ENCODE peak calls at places on chromosomes 11 and 22, in five cellular contexts. O is mammary epithelial cell, N is cardiac septum, E is Ammon's horn, K is non-pigmented ciliary epithelial cell. G is an unnamed sample.

GRCh38 chr11:127109796-127110195 is 109.2 kb upstream of the KIRREL3 start:
- DNase-seq in E (no peak), O (no peak), K (no peak), N (no peak), G (no peak)

GRCh38 chr22:48547971-48548370 is 1279.7 kb downstream of the BRD1 start:
- DNase-seq in K (no peak), O (no peak), N (no peak), E (no peak), G (no peak)

GRCh38 chr11:122202951-122203456 is 87.0 kb upstream of the BLID start:
- DNase-seq in E (peak; percentile 75), K (no peak), O (peak; percentile 93), N (no peak), G (peak; percentile 85)

GRCh38 chr11:67409261-67409666 is 5.4 kb downstream of the TBC1D10C start:
- DNase-seq in O (no peak), N (no peak), K (no peak), E (no peak), G (no peak)

GRCh38 chr11:65078151-65078550 is 5.7 kb downstream of the CDCA5 start:
- DNase-seq in K (no peak), E (no peak), N (no peak), O (peak; percentile 14), G (no peak)

GRCh38 chr22:23127055-23127756 is 14.6 kb downstream of the RSPH14 start:
- DNase-seq in K (no peak), N (no peak), O (no peak), E (no peak), G (no peak)

GRCh38 chr11:106950067-106950491 is 68.2 kb downstream of the GUCY1A2 start:
- DNase-seq in E (no peak), K (no peak), O (peak; percentile 45), N (no peak), G (no peak)

GRCh38 chr11:32829680-32830412 is at the start of gene PRRG4:
- DNase-seq in N (peak; percentile 82), O (peak; percentile 90), E (peak; percentile 40), K (no peak), G (peak; percentile 37)

GRCh38 chr11:69006816-69007215 is 6.2 kb downstream of the MRGPRF start:
- DNase-seq in E (no peak), K (no peak), N (no peak), O (no peak), G (no peak)

GRCh38 chr11:44398266-44399045 is 88.5 kb upstream of the ALX4 start:
- DNase-seq in E (no peak), N (peak; percentile 44), K (no peak), O (no peak), G (no peak)

GRCh38 chr11:26905368-26905767 is 88.5 kb upstream of the FIBIN start:
- DNase-seq in N (no peak), K (no peak), E (peak; percentile 43), O (peak; percentile 81), G (no peak)

GRCh38 chr22:37953062-37953436 is 352 bp downstream of the C22orf23 start:
- DNase-seq in E (no peak), O (no peak), N (no peak), K (no peak), G (no peak)

GRCh38 chr11:61254403-61255025 is 13.5 kb downstream of the PGA5 start:
- DNase-seq in K (peak; percentile 9), E (peak; percentile 78), O (peak; percentile 39), N (no peak), G (peak; percentile 50)

GRCh38 chr11:122226810-122227379 is 110.9 kb upstream of the BLID start:
- DNase-seq in N (no peak), O (no peak), E (no peak), K (no peak), G (no peak)

GRCh38 chr11:23314162-23314561 is 453.9 kb upstream of the CCDC179 start:
- DNase-seq in O (no peak), E (no peak), K (no peak), N (no peak), G (no peak)

GRCh38 chr11:130706572-130706971 is 209.7 kb downstream of the SNX19 start:
- DNase-seq in E (no peak), N (no peak), O (no peak), K (no peak), G (no peak)

GRCh38 chr22:23212061-23213030 is 32.0 kb downstream of the BCR start:
- DNase-seq in E (no peak), N (no peak), O (no peak), K (no peak), G (no peak)

GRCh38 chr22:43262990-43263644 is 76.2 kb upstream of the TTLL12 start:
- DNase-seq in E (no peak), N (no peak), K (no peak), O (no peak), G (no peak)

GRCh38 chr22:35572552-35572951 is 31.9 kb downstream of the RASD2 start:
- DNase-seq in O (no peak), K (no peak), N (no peak), E (peak; percentile 51), G (peak; percentile 15)

GRCh38 chr11:10932976-10933375 is 75.1 kb upstream of the ZBED5 start:
- DNase-seq in O (no peak), N (no peak), E (no peak), K (no peak), G (no peak)

GRCh38 chr22:28822930-28823481 is 22.6 kb upstream of the XBP1 start:
- DNase-seq in N (no peak), O (no peak), K (no peak), E (no peak), G (no peak)

GRCh38 chr11:67269401-67270255 is 3.4 kb downstream of the GRK2 start:
- DNase-seq in N (peak; percentile 74), E (no peak), O (no peak), K (no peak), G (no peak)

GRCh38 chr22:44683237-44683636 is 18.8 kb upstream of the PRR5 start:
- DNase-seq in N (no peak), E (no peak), K (no peak), O (no peak), G (no peak)

GRCh38 chr11:46239801-46240061 is 37.7 kb upstream of the CREB3L1 start:
- DNase-seq in E (no peak), O (no peak), K (no peak), N (no peak), G (no peak)

G was measured in globus pallidus.